ENCODE peak calls at places on chromosomes 3 and 15, in four cellular contexts. One of them, this sample, is unnamed.

GRCh38 chr15:71730277-71731144 is 79.8 kb upstream of the NR2E3 start:
- DNase-seq in glutamatergic neuron: peak
- DNase-seq in sciatic nerve: no peak
- DNase-seq in GM03348: peak
- DNase-seq in this sample: peak

GRCh38 chr3:16464499-16465150 is 48.9 kb downstream of the RFTN1 start:
- DNase-seq in glutamatergic neuron: no peak
- DNase-seq in sciatic nerve: no peak
- DNase-seq in GM03348: peak
- DNase-seq in this sample: no peak

GRCh38 chr3:156551746-156552145 is 3.2 kb downstream of the SSR3 start:
- DNase-seq in glutamatergic neuron: no peak
- DNase-seq in sciatic nerve: no peak
- DNase-seq in GM03348: peak
- DNase-seq in this sample: no peak

GRCh38 chr3:135864060-135864459 is 101.5 kb upstream of the PPP2R3A start:
- DNase-seq in glutamatergic neuron: no peak
- DNase-seq in sciatic nerve: no peak
- DNase-seq in GM03348: no peak
- DNase-seq in this sample: no peak

GRCh38 chr15:58393196-58393790 is 38.5 kb upstream of the LIPC start:
- DNase-seq in glutamatergic neuron: no peak
- DNase-seq in sciatic nerve: no peak
- DNase-seq in GM03348: no peak
- DNase-seq in this sample: peak

GRCh38 chr3:146970236-146970635 is 365.1 kb upstream of the PLSCR5 start:
- DNase-seq in glutamatergic neuron: no peak
- DNase-seq in sciatic nerve: no peak
- DNase-seq in GM03348: peak
- DNase-seq in this sample: no peak

GRCh38 chr3:107271787-107272387 is 105.4 kb upstream of the CCDC54 start:
- DNase-seq in glutamatergic neuron: no peak
- DNase-seq in sciatic nerve: no peak
- DNase-seq in GM03348: peak
- DNase-seq in this sample: no peak

GRCh38 chr3:184259878-184260570 is 1.3 kb downstream of the CAMK2N2 start:
- DNase-seq in glutamatergic neuron: peak
- DNase-seq in sciatic nerve: no peak
- DNase-seq in GM03348: peak
- DNase-seq in this sample: no peak

GRCh38 chr3:42822828-42823227 is 13.6 kb downstream of the ACKR2 start:
- DNase-seq in glutamatergic neuron: no peak
- DNase-seq in sciatic nerve: no peak
- DNase-seq in GM03348: no peak
- DNase-seq in this sample: peak

GRCh38 chr3:114690896-114691295 is 397.1 kb downstream of the TIGIT start:
- DNase-seq in glutamatergic neuron: no peak
- DNase-seq in sciatic nerve: no peak
- DNase-seq in GM03348: peak
- DNase-seq in this sample: no peak

GRCh38 chr3:66500575-66501482 is at the start of gene LRIG1:
- DNase-seq in glutamatergic neuron: peak
- DNase-seq in sciatic nerve: peak
- DNase-seq in GM03348: peak
- DNase-seq in this sample: peak

GRCh38 chr15:52078876-52079700 is 33.5 kb downstream of the BCL2L10 start:
- DNase-seq in glutamatergic neuron: peak
- DNase-seq in sciatic nerve: peak
- DNase-seq in GM03348: peak
- DNase-seq in this sample: peak

GRCh38 chr3:194738254-194739093 is 52.8 kb downstream of the FAM43A start:
- DNase-seq in glutamatergic neuron: no peak
- DNase-seq in sciatic nerve: no peak
- DNase-seq in GM03348: peak
- DNase-seq in this sample: no peak

GRCh38 chr15:43498988-43499387 is 6.0 kb upstream of the TP53BP1 start:
- DNase-seq in glutamatergic neuron: no peak
- DNase-seq in sciatic nerve: no peak
- DNase-seq in GM03348: no peak
- DNase-seq in this sample: no peak

GRCh38 chr15:78080088-78080460 is 2.6 kb upstream of the TBC1D2B start:
- DNase-seq in glutamatergic neuron: no peak
- DNase-seq in sciatic nerve: no peak
- DNase-seq in GM03348: no peak
- DNase-seq in this sample: no peak

GRCh38 chr3:97009427-97010019 is 195.1 kb downstream of the EPHA6 start:
- DNase-seq in glutamatergic neuron: no peak
- DNase-seq in sciatic nerve: no peak
- DNase-seq in GM03348: no peak
- DNase-seq in this sample: no peak

GRCh38 chr3:58607816-58608215 is 30.6 kb upstream of the FAM107A start:
- DNase-seq in glutamatergic neuron: no peak
- DNase-seq in sciatic nerve: no peak
- DNase-seq in GM03348: no peak
- DNase-seq in this sample: no peak

GRCh38 chr3:32972482-32973146 is 21.2 kb downstream of the CCR4 start:
- DNase-seq in glutamatergic neuron: no peak
- DNase-seq in sciatic nerve: no peak
- DNase-seq in GM03348: no peak
- DNase-seq in this sample: no peak

GRCh38 chr3:169812844-169813677 is at the start of the genes LRRC34 and LRRIQ4:
- DNase-seq in glutamatergic neuron: peak
- DNase-seq in sciatic nerve: peak
- DNase-seq in GM03348: peak
- DNase-seq in this sample: peak

GRCh38 chr3:69052567-69052898 is 400 bp upstream of the TMF1 start:
- DNase-seq in glutamatergic neuron: no peak
- DNase-seq in sciatic nerve: no peak
- DNase-seq in GM03348: no peak
- DNase-seq in this sample: no peak

GRCh38 chr3:45215466-45215865 is 10.6 kb downstream of the TMEM158 start:
- DNase-seq in glutamatergic neuron: no peak
- DNase-seq in sciatic nerve: no peak
- DNase-seq in GM03348: no peak
- DNase-seq in this sample: no peak

GRCh38 chr3:51968175-51968681 is 974 bp upstream of the PCBP4 start:
- DNase-seq in glutamatergic neuron: peak
- DNase-seq in sciatic nerve: no peak
- DNase-seq in GM03348: peak
- DNase-seq in this sample: no peak

GRCh38 chr3:22156868-22157267 is 405.9 kb upstream of the ZNF385D start:
- DNase-seq in glutamatergic neuron: no peak
- DNase-seq in sciatic nerve: no peak
- DNase-seq in GM03348: no peak
- DNase-seq in this sample: no peak

GRCh38 chr15:86830304-86830703 is 750.6 kb downstream of the AGBL1 start:
- DNase-seq in glutamatergic neuron: no peak
- DNase-seq in sciatic nerve: no peak
- DNase-seq in GM03348: no peak
- DNase-seq in this sample: no peak

GRCh38 chr3:152961323-152961722 is 126.4 kb downstream of the P2RY1 start:
- DNase-seq in glutamatergic neuron: no peak
- DNase-seq in sciatic nerve: no peak
- DNase-seq in GM03348: peak
- DNase-seq in this sample: peak

GRCh38 chr3:197068077-197068476 is 38.5 kb upstream of the MELTF start:
- DNase-seq in glutamatergic neuron: no peak
- DNase-seq in sciatic nerve: no peak
- DNase-seq in GM03348: no peak
- DNase-seq in this sample: no peak

GRCh38 chr3:53680026-53680425 is 166.2 kb downstream of the CHDH start:
- DNase-seq in glutamatergic neuron: peak
- DNase-seq in sciatic nerve: no peak
- DNase-seq in GM03348: no peak
- DNase-seq in this sample: no peak

GRCh38 chr3:160830792-160831191 is 74.8 kb downstream of the PPM1L start:
- DNase-seq in glutamatergic neuron: no peak
- DNase-seq in sciatic nerve: no peak
- DNase-seq in GM03348: no peak
- DNase-seq in this sample: no peak

GRCh38 chr3:115788921-115789470 is 165.7 kb downstream of the GAP43 start:
- DNase-seq in glutamatergic neuron: peak
- DNase-seq in sciatic nerve: no peak
- DNase-seq in GM03348: peak
- DNase-seq in this sample: no peak

GRCh38 chr15:97084650-97085049 is 754.1 kb downstream of the NR2F2 start:
- DNase-seq in glutamatergic neuron: no peak
- DNase-seq in sciatic nerve: no peak
- DNase-seq in GM03348: peak
- DNase-seq in this sample: no peak

GRCh38 chr3:187997490-187997889 is 156.5 kb upstream of the LPP start:
- DNase-seq in glutamatergic neuron: no peak
- DNase-seq in sciatic nerve: no peak
- DNase-seq in GM03348: no peak
- DNase-seq in this sample: no peak

This sample was measured in colonic mucosa.